ENCODE peak calls at places on chromosomes 7 and 10, in five cellular contexts. One of them, this sample, is unnamed.

GRCh38 chr7:137169282-137169698 is 174.2 kb downstream of the PTN start:
- DNase-seq in H1: peak
- DNase-seq in HepG2: peak
- DNase-seq in GM12878: no peak
- DNase-seq in HEK293T: peak
- DNase-seq in this sample: peak

GRCh38 chr10:91137822-91138221 is 82.6 kb upstream of the PCGF5 start:
- DNase-seq in H1: no peak
- DNase-seq in HepG2: no peak
- DNase-seq in GM12878: no peak
- DNase-seq in HEK293T: no peak
- DNase-seq in this sample: no peak

GRCh38 chr7:37439282-37440021 is 9.2 kb downstream of the ELMO1 start:
- DNase-seq in H1: no peak
- DNase-seq in HepG2: no peak
- DNase-seq in GM12878: no peak
- DNase-seq in HEK293T: no peak
- DNase-seq in this sample: no peak

GRCh38 chr10:101536800-101537199 is 51.3 kb downstream of the POLL start:
- DNase-seq in H1: no peak
- DNase-seq in HepG2: peak
- DNase-seq in GM12878: no peak
- DNase-seq in HEK293T: peak
- DNase-seq in this sample: peak

GRCh38 chr7:77439572-77439971 is 23.4 kb upstream of the GSAP start:
- DNase-seq in H1: no peak
- DNase-seq in HepG2: peak
- DNase-seq in GM12878: no peak
- DNase-seq in HEK293T: no peak
- DNase-seq in this sample: no peak

GRCh38 chr7:28358423-28358868 is 53.9 kb upstream of the CREB5 start:
- DNase-seq in H1: peak
- DNase-seq in HepG2: no peak
- DNase-seq in GM12878: no peak
- DNase-seq in HEK293T: no peak
- DNase-seq in this sample: peak

GRCh38 chr7:99312316-99313203 is 13.1 kb upstream of the ARPC1A start:
- DNase-seq in H1: no peak
- DNase-seq in HepG2: peak
- DNase-seq in GM12878: peak
- DNase-seq in HEK293T: peak
- DNase-seq in this sample: peak

GRCh38 chr7:148567524-148567923 is 23.0 kb upstream of the C7orf33 start:
- DNase-seq in H1: no peak
- DNase-seq in HepG2: no peak
- DNase-seq in GM12878: no peak
- DNase-seq in HEK293T: no peak
- DNase-seq in this sample: peak

GRCh38 chr10:77890097-77890496 is 36.5 kb downstream of the DLG5 start:
- DNase-seq in H1: peak
- DNase-seq in HepG2: no peak
- DNase-seq in GM12878: no peak
- DNase-seq in HEK293T: no peak
- DNase-seq in this sample: no peak

GRCh38 chr7:32115831-32116230 is 45.6 kb upstream of the PDE1C start:
- DNase-seq in H1: no peak
- DNase-seq in HepG2: no peak
- DNase-seq in GM12878: no peak
- DNase-seq in HEK293T: no peak
- DNase-seq in this sample: no peak

GRCh38 chr10:78299861-78300453 is 266.3 kb downstream of the RPS24 start:
- DNase-seq in H1: no peak
- DNase-seq in HepG2: no peak
- DNase-seq in GM12878: peak
- DNase-seq in HEK293T: no peak
- DNase-seq in this sample: no peak

GRCh38 chr10:86958109-86958830 is at the start of gene SNCG:
- DNase-seq in H1: no peak
- DNase-seq in HepG2: no peak
- DNase-seq in GM12878: no peak
- DNase-seq in HEK293T: peak
- DNase-seq in this sample: no peak

DNA sequence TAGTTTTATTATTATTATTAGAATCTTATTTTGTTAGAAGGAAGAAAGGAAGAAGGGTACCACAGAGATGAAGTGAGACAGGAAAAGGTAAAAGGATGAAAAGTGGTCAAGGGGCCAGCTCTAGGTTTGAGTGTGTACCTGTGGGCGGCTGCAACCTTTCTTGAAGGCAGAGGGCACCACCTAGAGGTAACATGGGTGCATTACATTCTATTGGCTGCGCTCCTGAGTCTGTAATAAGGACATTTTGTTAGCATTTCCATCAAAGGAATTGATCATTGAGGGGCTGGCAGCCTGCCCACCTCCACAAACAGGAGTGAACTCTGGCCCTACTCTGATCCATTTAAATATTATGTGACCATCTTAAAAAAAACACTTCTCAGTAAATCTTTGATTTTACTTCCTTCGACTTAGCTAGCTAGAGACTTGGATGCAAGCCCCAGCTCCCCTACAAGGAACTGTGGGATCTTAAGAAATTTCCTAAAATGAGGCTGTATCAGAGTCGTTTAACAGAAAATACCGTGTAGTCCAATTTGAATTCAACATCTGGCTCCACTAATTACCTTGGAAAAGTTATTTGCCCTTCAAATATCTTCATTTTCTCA is 610.4 kb downstream of the IPMK start:
- DNase-seq in H1: peak
- DNase-seq in HepG2: peak
- DNase-seq in GM12878: no peak
- DNase-seq in HEK293T: peak
- DNase-seq in this sample: peak
- TF ChIP-seq SUZ12 in H1: no peak
- TF ChIP-seq SUZ12 in HepG2: no peak
- TF ChIP-seq SUZ12 in GM12878: no peak
- TF ChIP-seq SUZ12 in HEK293T: no peak
- TF ChIP-seq SUZ12 in this sample: no peak

DNA sequence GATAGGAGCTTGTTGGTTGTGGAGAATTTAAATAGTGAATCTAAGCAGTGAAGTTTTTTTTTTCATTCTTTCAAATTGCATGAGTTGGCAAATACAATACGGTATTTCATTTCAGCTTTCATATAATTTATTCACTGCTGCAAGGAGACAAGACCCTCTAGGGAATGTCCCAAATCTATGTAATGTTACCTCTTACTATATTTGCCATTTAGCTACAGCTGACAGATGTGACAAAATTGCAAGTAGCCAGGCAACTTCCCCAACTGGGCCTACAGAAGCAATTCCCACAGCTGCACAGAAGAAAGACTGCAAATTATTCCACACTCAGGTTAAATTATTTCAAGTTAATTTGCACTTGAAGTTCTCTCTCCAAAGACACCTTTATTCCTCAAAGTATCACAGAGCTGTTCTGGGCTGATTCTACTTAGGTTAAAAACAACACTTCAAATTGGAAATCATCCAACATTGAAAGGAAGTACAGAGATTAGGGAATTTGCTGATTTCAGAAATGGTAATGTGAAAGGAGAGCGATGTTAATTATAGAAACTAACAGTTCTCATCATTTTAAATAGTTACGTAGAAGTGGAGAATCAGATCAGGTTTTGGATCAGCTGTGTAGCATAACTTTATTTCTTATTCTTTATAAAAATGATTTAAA is 133.6 kb downstream of the THSD7A start:
- DNase-seq in H1: no peak
- DNase-seq in HepG2: no peak
- DNase-seq in GM12878: no peak
- DNase-seq in HEK293T: no peak
- DNase-seq in this sample: no peak
- TF ChIP-seq SUZ12 in H1: no peak
- TF ChIP-seq SUZ12 in HepG2: no peak
- TF ChIP-seq SUZ12 in GM12878: no peak
- TF ChIP-seq SUZ12 in HEK293T: no peak
- TF ChIP-seq SUZ12 in this sample: no peak

GRCh38 chr10:119495061-119495505 is 47.4 kb downstream of the RGS10 start:
- DNase-seq in H1: no peak
- DNase-seq in HepG2: no peak
- DNase-seq in GM12878: no peak
- DNase-seq in HEK293T: no peak
- DNase-seq in this sample: no peak

GRCh38 chr10:119494224-119495060 is 48.1 kb downstream of the RGS10 start:
- DNase-seq in H1: no peak
- DNase-seq in HepG2: no peak
- DNase-seq in GM12878: no peak
- DNase-seq in HEK293T: no peak
- DNase-seq in this sample: no peak

GRCh38 chr10:119495545-119495944 is 47.0 kb downstream of the RGS10 start:
- DNase-seq in H1: no peak
- DNase-seq in HepG2: no peak
- DNase-seq in GM12878: no peak
- DNase-seq in HEK293T: no peak
- DNase-seq in this sample: no peak

GRCh38 chr10:119491941-119492340 is 50.6 kb downstream of the RGS10 start:
- DNase-seq in H1: no peak
- DNase-seq in HepG2: no peak
- DNase-seq in GM12878: no peak
- DNase-seq in HEK293T: no peak
- DNase-seq in this sample: no peak

GRCh38 chr10:119493155-119493554 is 49.4 kb downstream of the RGS10 start:
- DNase-seq in H1: no peak
- DNase-seq in HepG2: no peak
- DNase-seq in GM12878: no peak
- DNase-seq in HEK293T: no peak
- DNase-seq in this sample: no peak
- TF ChIP-seq SUZ12 in H1: no peak
- TF ChIP-seq SUZ12 in HepG2: no peak
- TF ChIP-seq SUZ12 in GM12878: no peak
- TF ChIP-seq SUZ12 in HEK293T: no peak
- TF ChIP-seq SUZ12 in this sample: no peak

GRCh38 chr10:73553726-73554125 is 37.4 kb downstream of the USP54 start:
- DNase-seq in H1: no peak
- DNase-seq in HepG2: no peak
- DNase-seq in GM12878: no peak
- DNase-seq in HEK293T: no peak
- DNase-seq in this sample: no peak

GRCh38 chr10:73551515-73551914 is 39.6 kb downstream of the USP54 start:
- DNase-seq in H1: no peak
- DNase-seq in HepG2: no peak
- DNase-seq in GM12878: no peak
- DNase-seq in HEK293T: no peak
- DNase-seq in this sample: no peak

GRCh38 chr10:73552819-73553218 is 38.3 kb downstream of the USP54 start:
- DNase-seq in H1: no peak
- DNase-seq in HepG2: no peak
- DNase-seq in GM12878: no peak
- DNase-seq in HEK293T: no peak
- DNase-seq in this sample: no peak

GRCh38 chr10:73554729-73555128 is 36.4 kb downstream of the USP54 start:
- DNase-seq in H1: no peak
- DNase-seq in HepG2: no peak
- DNase-seq in GM12878: no peak
- DNase-seq in HEK293T: no peak
- DNase-seq in this sample: no peak

DNA sequence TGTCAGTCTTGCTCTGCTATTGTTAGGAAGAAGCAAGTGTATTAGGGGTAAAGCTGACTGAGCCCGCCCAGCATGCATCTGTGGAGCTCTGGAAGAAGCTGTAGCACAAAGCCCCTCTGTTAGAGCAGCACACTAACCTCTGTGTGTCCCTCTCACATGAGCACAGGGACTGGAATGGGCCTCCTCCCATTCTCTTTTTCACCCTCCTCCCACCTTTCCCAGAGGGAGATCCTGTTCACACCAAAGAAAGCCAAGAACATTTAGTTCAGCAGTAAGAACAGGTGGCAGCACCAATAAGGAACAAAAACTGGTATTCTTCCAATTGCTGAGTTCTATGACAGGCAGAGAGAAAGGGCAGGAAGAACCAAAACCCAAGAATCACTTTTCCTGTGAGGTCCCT is 37.8 kb downstream of the USP54 start:
- DNase-seq in H1: no peak
- DNase-seq in HepG2: peak
- DNase-seq in GM12878: no peak
- DNase-seq in HEK293T: no peak
- DNase-seq in this sample: no peak
- TF ChIP-seq SUZ12 in H1: no peak
- TF ChIP-seq SUZ12 in HepG2: no peak
- TF ChIP-seq SUZ12 in GM12878: no peak
- TF ChIP-seq SUZ12 in HEK293T: no peak
- TF ChIP-seq SUZ12 in this sample: no peak

DNA sequence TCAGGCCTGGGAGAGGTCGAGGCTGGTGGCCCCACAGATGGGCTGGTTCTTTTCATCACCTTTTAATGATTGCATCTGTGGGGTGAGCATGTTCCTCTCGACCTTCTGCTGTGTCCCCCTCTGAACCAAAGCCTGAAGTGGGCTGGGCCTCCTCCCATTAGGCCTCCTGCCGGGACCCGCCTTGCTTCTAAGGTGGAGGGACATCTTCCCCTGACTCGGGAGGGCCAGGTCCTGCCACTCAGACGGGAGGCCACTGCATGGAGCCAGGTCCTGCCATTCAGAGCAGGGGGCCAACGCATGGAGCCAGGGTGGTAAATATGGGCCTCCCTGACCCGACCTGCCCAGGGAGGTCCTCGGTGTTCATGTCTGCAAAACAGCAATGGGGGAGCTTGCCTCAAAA is 188.4 kb downstream of the EBF3 start:
- DNase-seq in H1: no peak
- DNase-seq in HepG2: no peak
- DNase-seq in GM12878: no peak
- DNase-seq in HEK293T: no peak
- DNase-seq in this sample: no peak
- TF ChIP-seq SUZ12 in H1: no peak
- TF ChIP-seq SUZ12 in HepG2: no peak
- TF ChIP-seq SUZ12 in GM12878: no peak
- TF ChIP-seq SUZ12 in HEK293T: no peak
- TF ChIP-seq SUZ12 in this sample: no peak

GRCh38 chr10:79387466-79387973 is 40.3 kb downstream of the PPIF start:
- DNase-seq in H1: no peak
- DNase-seq in HepG2: no peak
- DNase-seq in GM12878: no peak
- DNase-seq in HEK293T: no peak
- DNase-seq in this sample: no peak
- TF ChIP-seq SUZ12 in H1: no peak
- TF ChIP-seq SUZ12 in HepG2: no peak
- TF ChIP-seq SUZ12 in GM12878: no peak
- TF ChIP-seq SUZ12 in HEK293T: no peak
- TF ChIP-seq SUZ12 in this sample: no peak

GRCh38 chr7:74220229-74220628 is 10.4 kb downstream of the LAT2 start:
- DNase-seq in H1: no peak
- DNase-seq in HepG2: no peak
- DNase-seq in GM12878: no peak
- DNase-seq in HEK293T: no peak
- DNase-seq in this sample: no peak
- TF ChIP-seq SUZ12 in H1: no peak
- TF ChIP-seq SUZ12 in HepG2: no peak
- TF ChIP-seq SUZ12 in GM12878: no peak
- TF ChIP-seq SUZ12 in HEK293T: no peak
- TF ChIP-seq SUZ12 in this sample: no peak

DNA sequence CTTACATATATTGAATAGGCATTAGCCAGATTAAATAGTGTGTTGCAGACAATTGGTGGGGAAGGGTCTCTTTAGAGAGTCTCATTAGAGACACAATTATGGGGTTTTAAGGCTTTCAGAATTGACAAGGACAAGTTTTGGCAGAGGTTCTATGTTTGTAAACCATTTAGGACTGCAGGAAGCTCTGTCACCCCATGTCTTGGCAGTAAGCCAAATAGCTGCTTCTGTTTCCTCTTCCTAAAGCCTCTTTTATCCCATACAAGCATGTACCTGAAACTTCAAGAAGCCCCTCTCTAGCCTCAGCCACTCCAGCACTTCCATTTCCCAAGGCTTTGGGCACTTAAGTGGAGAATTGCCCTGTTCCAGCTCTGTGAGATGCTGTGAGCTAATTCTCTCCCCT is 21.8 kb upstream of the LRRC4 start:
- DNase-seq in H1: no peak
- DNase-seq in HepG2: no peak
- DNase-seq in GM12878: no peak
- DNase-seq in HEK293T: no peak
- DNase-seq in this sample: no peak
- TF ChIP-seq SUZ12 in H1: no peak
- TF ChIP-seq SUZ12 in HepG2: no peak
- TF ChIP-seq SUZ12 in GM12878: no peak
- TF ChIP-seq SUZ12 in HEK293T: no peak
- TF ChIP-seq SUZ12 in this sample: no peak

This sample was measured in NT2/D1.